ENCODE peak calls at places on chromosomes 1 and 21, in six cellular contexts. E is ovary; V is CD8-positive, alpha-beta T cell; B is tibial nerve; I is stomach; K is neuronal stem cell. J is an unnamed sample.

GRCh38 chr1:234538930-234539649 is 60.1 kb upstream of the TARBP1 start:
- DNase-seq in E (peak; percentile 32), V (no peak), B (no peak), I (no peak), K (no peak), J (peak; percentile 75)

GRCh38 chr1:41774486-41774990 is 144.2 kb downstream of the HIVEP3 start:
- DNase-seq in E (no peak), V (no peak), B (no peak), I (no peak), K (no peak), J (no peak)

GRCh38 chr1:92354259-92354658 is 55.4 kb downstream of the RPAP2 start:
- DNase-seq in E (no peak), V (no peak), B (no peak), I (no peak), K (no peak), J (no peak)

GRCh38 chr21:32320059-32320458 is 21.4 kb downstream of the MRAP start:
- DNase-seq in E (no peak), V (no peak), B (no peak), I (no peak), K (no peak), J (no peak)

GRCh38 chr1:33903210-33903589 is 39.3 kb downstream of the HMGB4 start:
- DNase-seq in E (no peak), V (no peak), B (no peak), I (no peak), K (no peak), J (no peak)

GRCh38 chr1:11320153-11320936 is 47.3 kb downstream of the UBIAD1 start:
- DNase-seq in E (no peak), V (peak; percentile 43), B (no peak), I (no peak), K (no peak), J (no peak)

GRCh38 chr1:159781992-159782391 is 1.2 kb downstream of the DUSP23 start:
- DNase-seq in E (no peak), V (no peak), B (no peak), I (no peak), K (no peak), J (no peak)

GRCh38 chr1:171441278-171441677 is 44.1 kb upstream of the PRRC2C start:
- DNase-seq in E (no peak), V (no peak), B (no peak), I (no peak), K (no peak), J (no peak)

GRCh38 chr1:89934441-89934840 is 60.5 kb upstream of the ZNF326 start:
- DNase-seq in E (no peak), V (no peak), B (no peak), I (no peak), K (no peak), J (no peak)

GRCh38 chr1:22121421-22121911 is 21.4 kb downstream of the WNT4 start:
- DNase-seq in E (no peak), V (no peak), B (no peak), I (no peak), K (no peak), J (peak; percentile 49)

GRCh38 chr1:13224480-13225060 is 1.4 kb downstream of the PRAMEF18 start:
- DNase-seq in E (no peak), V (no peak), B (peak; percentile 4), I (peak; percentile 23), K (no peak), J (no peak)

DNA sequence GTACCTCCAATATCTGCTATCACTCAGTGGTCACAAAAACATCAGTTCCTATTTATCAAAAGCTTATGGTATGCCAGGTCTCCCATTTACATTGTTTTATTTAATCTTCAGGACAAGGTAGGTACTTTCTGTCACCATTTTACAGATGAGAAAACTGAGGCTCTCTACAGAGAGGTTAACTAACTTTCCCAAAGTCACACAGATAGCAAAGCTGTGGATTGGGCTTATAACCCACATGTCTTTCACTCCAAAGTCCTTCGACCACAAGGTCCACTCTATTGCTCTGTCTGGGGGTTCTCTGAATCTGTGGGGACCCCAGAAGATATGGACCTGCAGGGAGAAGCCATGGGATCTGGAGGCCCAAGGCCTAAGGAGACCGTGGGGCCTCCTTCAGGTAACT is 26.6 kb upstream of the EPS8L3 start:
- DNase-seq in E (no peak), V (no peak), B (no peak), I (no peak), K (no peak), J (no peak)
- H3K27ac ChIP-seq in E (no peak overlapping the region), V (peak overlapping the region; percentile 14), B (peak overlapping the region; percentile 29), I (no peak overlapping the region), K (no peak overlapping the region), J (no peak overlapping the region)

GRCh38 chr1:9435854-9436253 is 103.4 kb upstream of the SLC25A33 start:
- DNase-seq in E (no peak), V (no peak), B (no peak), I (no peak), K (no peak), J (no peak)

GRCh38 chr1:9437931-9438330 is 101.3 kb upstream of the SLC25A33 start:
- DNase-seq in E (peak; percentile 59), V (no peak), B (peak; percentile 75), I (no peak), K (no peak), J (peak; percentile 93)

GRCh38 chr1:9434247-9434646 is 105.0 kb upstream of the SLC25A33 start:
- DNase-seq in E (no peak), V (no peak), B (no peak), I (no peak), K (no peak), J (no peak)

GRCh38 chr1:9436258-9436657 is 103.0 kb upstream of the SLC25A33 start:
- DNase-seq in E (no peak), V (no peak), B (no peak), I (no peak), K (no peak), J (no peak)

GRCh38 chr1:9435101-9435636 is 104.1 kb upstream of the SLC25A33 start:
- DNase-seq in E (no peak), V (no peak), B (no peak), I (peak; percentile 36), K (no peak), J (no peak)
- H3K4me1 ChIP-seq in E (peaks cover 11% of the 10 kb centered on the region), V (no peaks in the 10 kb centered on the region), B (no peaks in the 10 kb centered on the region), I (peaks cover 23% of the 10 kb centered on the region), K (no peaks in the 10 kb centered on the region), J (peaks cover 26% of the 10 kb centered on the region)

GRCh38 chr1:228414511-228415211 is 2.0 kb downstream of the TRIM17 start:
- DNase-seq in E (no peak), V (no peak), B (no peak), I (no peak), K (no peak), J (no peak)
- H3K27me3 ChIP-seq in E (no peaks in the 10 kb centered on the region), V (no peaks in the 10 kb centered on the region), B (peaks cover 37% of the 10 kb centered on the region), I (peaks cover 52% of the 10 kb centered on the region), K (no peaks in the 10 kb centered on the region), J (no peaks in the 10 kb centered on the region)

DNA sequence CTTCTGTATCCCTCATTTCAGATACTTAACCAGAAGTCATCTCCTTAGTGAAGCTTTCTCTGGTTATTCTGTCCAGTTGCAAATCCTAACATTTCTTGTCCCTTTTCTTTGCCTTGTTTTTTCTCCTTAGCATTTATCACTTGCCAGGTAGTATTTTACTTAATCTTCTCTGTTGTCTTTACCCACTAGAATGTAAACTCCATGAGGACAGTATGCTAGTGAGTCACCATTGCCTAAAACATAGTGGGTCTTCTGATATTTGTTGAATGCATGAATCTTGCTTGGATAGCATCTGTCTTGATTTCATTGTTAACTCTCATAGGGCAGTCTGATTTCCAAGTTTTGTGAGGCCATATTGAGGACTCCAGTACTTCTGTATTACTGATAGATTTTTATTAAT is 9.6 kb downstream of the CAPZA1 start:
- DNase-seq in E (no peak), V (no peak), B (no peak), I (no peak), K (no peak), J (no peak)
- H3K27ac ChIP-seq in E (no peak overlapping the region), V (no peak overlapping the region), B (no peak overlapping the region), I (no peak overlapping the region), K (no peak overlapping the region), J (no peak overlapping the region)

GRCh38 chr21:43767980-43768867 is 7.9 kb downstream of the CSTB start:
- DNase-seq in E (peak; percentile 55), V (no peak), B (peak; percentile 38), I (peak; percentile 74), K (no peak), J (peak; percentile 49)
- H3K4me1 ChIP-seq in E (peaks cover 7% of the 10 kb centered on the region), V (no peaks in the 10 kb centered on the region), B (no peaks in the 10 kb centered on the region), I (peaks cover 23% of the 10 kb centered on the region), K (peaks cover 23% of the 10 kb centered on the region), J (peaks cover 8% of the 10 kb centered on the region)

GRCh38 chr1:119988316-119989067 is 81.0 kb downstream of the NOTCH2 start:
- DNase-seq in E (no peak), V (no peak), B (no peak), I (no peak), K (no peak), J (no peak)
- H3K27me3 ChIP-seq in E (no peaks in the 10 kb centered on the region), V (no peaks in the 10 kb centered on the region), B (no peaks in the 10 kb centered on the region), I (no peaks in the 10 kb centered on the region), K (no peaks in the 10 kb centered on the region), J (no peaks in the 10 kb centered on the region)

DNA sequence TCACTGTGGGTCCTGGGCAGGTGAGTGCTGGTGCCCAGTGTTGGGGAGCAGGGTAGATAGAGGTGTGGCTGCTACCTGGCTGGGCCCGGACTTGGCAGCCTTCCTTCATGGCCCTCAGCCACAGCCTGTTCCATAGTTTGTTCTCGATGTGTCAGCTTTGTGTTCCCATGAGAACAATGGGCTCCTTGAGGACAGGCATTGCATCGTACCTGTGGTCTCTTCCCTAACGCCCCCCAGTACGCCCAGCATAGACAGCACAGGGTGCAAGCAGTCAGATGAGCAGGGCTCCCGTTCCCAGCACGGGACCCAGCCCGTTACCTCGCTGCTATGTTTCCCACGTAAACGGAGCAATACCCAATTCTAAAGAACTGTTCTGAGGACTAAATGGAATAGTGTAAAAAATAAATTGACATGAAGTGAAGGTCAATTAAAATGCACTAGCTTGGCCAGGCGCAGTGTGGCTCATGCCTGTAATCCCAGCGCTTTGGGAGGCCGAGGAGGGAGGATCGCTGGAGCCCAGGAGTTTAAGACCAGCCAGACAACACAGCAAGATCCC is 775 bp upstream of the SLX9 start:
- DNase-seq in E (no peak), V (no peak), B (no peak), I (peak; percentile 49), K (no peak), J (no peak)
- H3K27ac ChIP-seq in E (no peak overlapping the region), V (peak overlapping the region; percentile 56), B (peak overlapping the region; percentile 72), I (no peak overlapping the region), K (no peak overlapping the region), J (peak overlapping the region; percentile 66)

GRCh38 chr1:243246916-243247315 is 8.2 kb downstream of the CEP170 start:
- DNase-seq in E (no peak), V (no peak), B (no peak), I (no peak), K (no peak), J (no peak)

GRCh38 chr1:243244420-243244819 is 10.7 kb downstream of the CEP170 start:
- DNase-seq in E (no peak), V (no peak), B (no peak), I (no peak), K (no peak), J (no peak)

GRCh38 chr1:243250102-243250501 is 5.0 kb downstream of the CEP170 start:
- DNase-seq in E (no peak), V (no peak), B (no peak), I (no peak), K (no peak), J (no peak)

GRCh38 chr1:243249214-243249613 is 5.9 kb downstream of the CEP170 start:
- DNase-seq in E (no peak), V (no peak), B (no peak), I (no peak), K (no peak), J (no peak)

GRCh38 chr1:243247901-243248300 is 7.2 kb downstream of the CEP170 start:
- DNase-seq in E (no peak), V (no peak), B (no peak), I (no peak), K (no peak), J (no peak)
- H3K4me1 ChIP-seq in E (peaks cover 5% of the 10 kb centered on the region), V (no peaks in the 10 kb centered on the region), B (no peaks in the 10 kb centered on the region), I (peaks cover 28% of the 10 kb centered on the region), K (no peaks in the 10 kb centered on the region), J (peaks cover 8% of the 10 kb centered on the region)

GRCh38 chr1:16224472-16224871 is 12.0 kb upstream of the ARHGEF19 start:
- DNase-seq in E (no peak), V (no peak), B (no peak), I (no peak), K (no peak), J (no peak)
- H3K27me3 ChIP-seq in E (no peaks in the 10 kb centered on the region), V (peaks cover 24% of the 10 kb centered on the region), B (peaks cover 29% of the 10 kb centered on the region), I (peaks cover 35% of the 10 kb centered on the region), K (peaks cover 78% of the 10 kb centered on the region), J (peaks cover 30% of the 10 kb centered on the region)